ENCODE peak calls at places on chromosomes 7 and 10, in nine cellular contexts. O, K, L, Y, M, Z, D, X and N are unnamed samples.

GRCh38 chr7:1309996-1310395 is 77.3 kb downstream of the UNCX start:
- DNase-seq in O (no peak), Y (no peak), D (no peak), X (no peak), L (no peak), K (no peak), Z (no peak), M (no peak), N (no peak)

GRCh38 chr7:11456574-11456973 is 375.4 kb downstream of the THSD7A start:
- DNase-seq in L (no peak), Y (no peak), D (no peak), X (no peak), O (no peak), Z (no peak), K (no peak), M (no peak), N (no peak)

GRCh38 chr7:55124989-55125875 is 106.4 kb downstream of the EGFR start:
- DNase-seq in M (no peak), X (no peak), Y (no peak), L (no peak), Z (no peak), K (no peak), O (no peak), D (peak; percentile 56), N (no peak)

GRCh38 chr7:91674470-91674869 is 206.0 kb downstream of the MTERF1 start:
- DNase-seq in X (no peak), Y (no peak), O (no peak), L (no peak), M (no peak), Z (no peak), D (no peak), K (no peak), N (no peak)

GRCh38 chr10:52484426-52485065 is 170.5 kb downstream of the DKK1 start:
- DNase-seq in Z (no peak), O (no peak), L (no peak), D (no peak), Y (no peak), K (no peak), X (no peak), M (no peak), N (no peak)

GRCh38 chr7:2967238-2967637 is 76.4 kb downstream of the CARD11 start:
- DNase-seq in Y (peak; percentile 7), L (no peak), M (no peak), X (no peak), D (no peak), O (no peak), K (no peak), Z (no peak), N (no peak)

GRCh38 chr10:14382022-14382421 is 51.3 kb upstream of the FRMD4A start:
- DNase-seq in Z (no peak), M (no peak), D (no peak), Y (no peak), L (peak; percentile 46), O (peak; percentile 43), K (no peak), X (peak; percentile 66), N (peak; percentile 73)

GRCh38 chr7:1853619-1854520 is 183.8 kb downstream of the ELFN1 start:
- DNase-seq in Z (no peak), X (no peak), L (no peak), K (no peak), Y (no peak), M (peak; percentile 5), O (no peak), D (no peak), N (no peak)

GRCh38 chr10:30357075-30357801 is 8.2 kb upstream of the MTPAP start:
- DNase-seq in K (no peak), D (no peak), O (no peak), L (no peak), Z (no peak), M (no peak), Y (no peak), X (no peak), N (no peak)

GRCh38 chr10:93954726-93955363 is 38.9 kb upstream of the PLCE1 start:
- DNase-seq in M (no peak), D (no peak), O (peak; percentile 64), X (no peak), Y (no peak), K (no peak), L (no peak), Z (no peak), N (no peak)

GRCh38 chr10:88254091-88254490 is 329.0 kb downstream of the RNLS start:
- DNase-seq in O (peak; percentile 96), Y (no peak), X (peak; percentile 65), L (no peak), M (no peak), Z (peak; percentile 4), D (no peak), K (peak; percentile 48), N (peak; percentile 33)

GRCh38 chr7:26865094-26865388 is 651 bp upstream of the SKAP2 start:
- DNase-seq in D (peak; percentile 50), Z (no peak), L (no peak), Y (no peak), K (peak; percentile 64), O (no peak), M (no peak), X (no peak), N (no peak)

GRCh38 chr7:42913591-42913990 is 1.7 kb upstream of the C7orf25 start:
- DNase-seq in D (no peak), Z (no peak), Y (no peak), M (no peak), K (no peak), O (peak; percentile 12), L (no peak), X (no peak), N (no peak)

GRCh38 chr7:97002555-97003261 is 2.6 kb upstream of the DLX6 start:
- DNase-seq in K (no peak), O (no peak), L (no peak), D (peak; percentile 51), Z (no peak), X (no peak), Y (no peak), M (no peak), N (no peak)

GRCh38 chr10:117294735-117295134 is 53.8 kb downstream of the SLC18A2 start:
- DNase-seq in L (no peak), X (no peak), M (no peak), K (no peak), Y (no peak), Z (no peak), O (no peak), D (no peak), N (no peak)

GRCh38 chr7:76356823-76357222 is 2.0 kb downstream of the YWHAG start:
- DNase-seq in M (no peak), L (no peak), X (peak; percentile 59), Z (no peak), D (no peak), K (no peak), Y (no peak), O (peak; percentile 63), N (peak; percentile 79)

GRCh38 chr7:71787513-71787912 is 624.6 kb downstream of the CALN1 start:
- DNase-seq in O (no peak), Z (no peak), M (no peak), Y (no peak), L (no peak), K (no peak), D (no peak), X (no peak), N (peak; percentile 3)